ENCODE peak calls at places on chromosomes 11 and 22, in nine cellular contexts. X is kidney epithelial cell; Z is activated CD4-positive, alpha-beta T cell treated with anti-CD3 and anti-CD28 coated beads, Interleukin-2, amount 10 ng/mL, durations not matched to agents 7 days and 5 days; D is stimulated activated CD4-positive, alpha-beta T cell treated with anti-CD3 and anti-CD28 coated beads, Interleukin-1b, Interleukin-23, amount 100 ng/mL, for 24 hours; T is AG04450; A is NCI-H748 treated with DMSO at 0.1 percent for 48 hours; J is ACHN; V is activated naive CD4-positive, alpha-beta T cell treated with anti-CD3 and anti-CD28 coated beads, Interleukin-2, amount 50 U/mL, for 72 hours; E is HCT116. G is an unnamed sample.

GRCh38 chr11:3093281-3094191 is 36.3 kb upstream of the CARS1 start:
- DNase-seq in D (no peak), X (no peak), V (no peak), J (no peak), E (no peak), A (no peak), Z (no peak), T (no peak), G (no peak)

GRCh38 chr11:60872124-60872951 is 5.0 kb downstream of the ZP1 start:
- DNase-seq in J (peak; percentile 6), A (no peak), T (no peak), D (no peak), Z (no peak), X (no peak), E (no peak), V (no peak), G (no peak)

GRCh38 chr11:74989269-74989655 is 529 bp downstream of the NEU3 start:
- DNase-seq in D (no peak), Z (no peak), J (no peak), V (peak; percentile 5), T (no peak), X (no peak), E (no peak), A (no peak), G (no peak)

GRCh38 chr11:18736590-18737148 is 10.7 kb upstream of the IGSF22 start:
- DNase-seq in D (no peak), T (no peak), V (no peak), E (no peak), J (no peak), A (no peak), Z (no peak), X (no peak), G (no peak)

GRCh38 chr11:102733232-102733875 is 8.6 kb upstream of the MMP8 start:
- DNase-seq in Z (peak; percentile 53), A (peak; percentile 52), E (peak; percentile 57), V (peak; percentile 69), D (no peak), X (peak; percentile 16), J (peak; percentile 65), T (no peak), G (no peak)

GRCh38 chr11:32231909-32232493 is 141.1 kb downstream of the RCN1 start:
- DNase-seq in J (peak; percentile 29), Z (peak; percentile 12), T (no peak), X (no peak), E (peak; percentile 36), D (no peak), A (peak; percentile 7), V (peak; percentile 18), G (no peak)

GRCh38 chr11:32385998-32386397 is 49.3 kb downstream of the WT1 start:
- DNase-seq in J (peak; percentile 35), A (no peak), T (no peak), Z (no peak), V (no peak), E (peak; percentile 38), X (no peak), D (no peak), G (no peak)

GRCh38 chr11:68331338-68331947 is 19.1 kb downstream of the LRP5 start:
- DNase-seq in T (no peak), A (no peak), E (no peak), D (no peak), Z (peak; percentile 27), X (no peak), V (no peak), J (no peak), G (no peak)

GRCh38 chr11:10902301-10902700 is 44.4 kb upstream of the ZBED5 start:
- DNase-seq in A (peak; percentile 2), Z (no peak), D (no peak), J (no peak), V (no peak), T (no peak), X (no peak), E (no peak), G (no peak)

GRCh38 chr11:3091846-3092602 is 34.8 kb upstream of the CARS1 start:
- DNase-seq in Z (peak; percentile 76), J (peak; percentile 67), T (no peak), D (peak; percentile 52), E (peak; percentile 67), V (peak; percentile 77), A (peak; percentile 24), X (no peak), G (no peak)

GRCh38 chr11:2806351-2807058 is 79.1 kb downstream of the CDKN1C start:
- DNase-seq in A (no peak), D (no peak), V (no peak), Z (no peak), J (no peak), E (no peak), X (no peak), T (no peak), G (no peak)

GRCh38 chr11:1749787-1750351 is 526 bp downstream of the IFITM10 start:
- DNase-seq in Z (no peak), T (no peak), V (no peak), D (no peak), J (peak; percentile 65), A (no peak), X (no peak), E (no peak), G (no peak)

GRCh38 chr22:49965291-49966040 is 4.9 kb downstream of the PIM3 start:
- DNase-seq in X (no peak), J (no peak), D (no peak), T (no peak), E (no peak), V (peak; percentile 7), Z (no peak), A (no peak), G (no peak)

GRCh38 chr11:126113515-126113957 is 50.9 kb upstream of the CDON start:
- DNase-seq in J (peak; percentile 89), D (no peak), A (no peak), E (peak; percentile 44), V (no peak), T (peak; percentile 76), X (peak; percentile 91), Z (no peak), G (no peak)

GRCh38 chr11:110716361-110716760 is 4.1 kb upstream of the ARHGAP20 start:
- DNase-seq in E (no peak), T (no peak), J (no peak), V (no peak), Z (no peak), A (no peak), X (no peak), D (no peak), G (no peak)

GRCh38 chr22:48779211-48779643 is 1048.4 kb downstream of the BRD1 start:
- DNase-seq in X (no peak), D (no peak), A (no peak), T (no peak), Z (no peak), J (no peak), V (no peak), E (no peak), G (no peak)

GRCh38 chr22:20236052-20236717 is 31.9 kb downstream of the RTN4R start:
- DNase-seq in J (no peak), X (no peak), V (no peak), A (no peak), T (no peak), E (no peak), Z (no peak), D (no peak), G (no peak)

GRCh38 chr11:123054301-123055065 is 7.5 kb downstream of the HSPA8 start:
- DNase-seq in E (peak; percentile 56), Z (peak; percentile 54), D (no peak), X (no peak), A (peak; percentile 67), T (peak; percentile 39), V (no peak), J (peak; percentile 74), G (peak; percentile 58)

GRCh38 chr11:60831501-60832079 is 10.3 kb upstream of the CCDC86 start:
- DNase-seq in T (no peak), E (no peak), V (no peak), Z (no peak), J (peak; percentile 49), D (no peak), A (no peak), X (peak; percentile 54), G (no peak)

GRCh38 chr22:46789992-46790391 is 27.5 kb downstream of the TBC1D22A start:
- DNase-seq in T (no peak), E (no peak), X (no peak), V (no peak), D (no peak), Z (no peak), J (no peak), A (no peak), G (no peak)

GRCh38 chr11:15913261-15913660 is 443.1 kb downstream of the SOX6 start:
- DNase-seq in J (no peak), E (no peak), D (no peak), X (no peak), Z (no peak), T (no peak), A (no peak), V (no peak), G (no peak)

GRCh38 chr11:92227954-92228935 is 3.6 kb downstream of the FAT3 start:
- DNase-seq in V (no peak), A (peak; percentile 15), D (no peak), Z (no peak), T (no peak), X (no peak), E (no peak), J (no peak), G (no peak)

GRCh38 chr11:64321533-64321932 is 3.6 kb downstream of the PRDX5 start:
- DNase-seq in D (no peak), E (no peak), Z (no peak), J (no peak), X (no peak), A (no peak), T (no peak), V (no peak), G (no peak)

G was measured in glomerular endothelial cell.